ENCODE peak calls at places on chromosomes 1 and 21, in six cellular contexts. H is H1, S is neuronal stem cell, Y is IMR-90, I is mesenchymal stem cell, N is trophoblast cell. T is an unnamed sample. For H3K4me1, the result is how much of the 10 kb centered on the place peaks cover.

GRCh38 chr1:89910780-89911179 is 84.1 kb upstream of the ZNF326 start:
- DNase-seq in H (no peak), S (no peak), Y (peak), I (peak), N (peak), T (peak)

GRCh38 chr1:222539951-222540597 is 7.8 kb downstream of the HHIPL2 start:
- DNase-seq in H (no peak), S (no peak), Y (peak), I (no peak), N (no peak), T (no peak)

GRCh38 chr1:213829806-213830205 is 158.0 kb upstream of the PROX1 start:
- DNase-seq in H (no peak), S (no peak), Y (no peak), I (no peak), N (no peak), T (no peak)

GRCh38 chr21:38917045-38917774 is 111.5 kb downstream of the ETS2 start:
- DNase-seq in H (no peak), S (no peak), Y (no peak), I (no peak), N (no peak), T (no peak)

GRCh38 chr1:184614667-184615066 is 140.0 kb downstream of the EDEM3 start:
- DNase-seq in H (no peak), S (no peak), Y (no peak), I (no peak), N (no peak), T (no peak)

GRCh38 chr1:28359592-28360239 is 9.8 kb upstream of the PHACTR4 start:
- DNase-seq in H (peak), S (peak), Y (peak), I (peak), N (peak), T (peak)

GRCh38 chr21:37166733-37167132 is 93.7 kb downstream of the TTC3 start:
- DNase-seq in H (no peak), S (no peak), Y (no peak), I (no peak), N (peak), T (peak)

GRCh38 chr1:46137901-46138300 is 5.5 kb upstream of the PIK3R3 start:
- DNase-seq in H (no peak), S (no peak), Y (peak), I (peak), N (no peak), T (no peak)

GRCh38 chr1:9296850-9297249 is 4.2 kb downstream of the SPSB1 start:
- DNase-seq in H (no peak), S (no peak), Y (no peak), I (no peak), N (no peak), T (no peak)

GRCh38 chr1:45211061-45211460 is 4.7 kb upstream of the ZSWIM5 start:
- DNase-seq in H (no peak), S (no peak), Y (no peak), I (no peak), N (no peak), T (no peak)

GRCh38 chr1:182752077-182752826 is 37.3 kb upstream of the NPL start:
- DNase-seq in H (no peak), S (no peak), Y (peak), I (peak), N (peak), T (no peak)

GRCh38 chr1:47990286-47990685 is 6.9 kb downstream of the TRABD2B start:
- DNase-seq in H (no peak), S (no peak), Y (no peak), I (no peak), N (no peak), T (no peak)

GRCh38 chr1:168509875-168510594 is 33.8 kb downstream of the XCL2 start:
- DNase-seq in H (no peak), S (no peak), Y (no peak), I (no peak), N (no peak), T (no peak)

GRCh38 chr1:179141592-179142244 is 59.8 kb downstream of the TOR3A start:
- DNase-seq in H (no peak), S (peak), Y (peak), I (peak), N (peak), T (no peak)

GRCh38 chr1:17852383-17852782 is 97.2 kb downstream of the ACTL8 start:
- DNase-seq in H (no peak), S (no peak), Y (no peak), I (no peak), N (no peak), T (no peak)

GRCh38 chr1:2961081-2961480 is 60.2 kb upstream of the ACTRT2 start:
- DNase-seq in H (no peak), S (no peak), Y (no peak), I (no peak), N (no peak), T (no peak)

GRCh38 chr1:231983266-231984193 is 356.9 kb downstream of the DISC1 start:
- DNase-seq in H (no peak), S (no peak), Y (no peak), I (no peak), N (no peak), T (peak)

GRCh38 chr1:225318706-225319575 is 108.9 kb downstream of the LBR start:
- DNase-seq in H (no peak), S (peak), Y (peak), I (peak), N (peak), T (peak)

GRCh38 chr1:51342591-51343206 is 12.3 kb upstream of the TTC39A start:
- DNase-seq in H (no peak), S (no peak), Y (no peak), I (no peak), N (no peak), T (no peak)

GRCh38 chr1:111191496-111191895 is 8.9 kb downstream of the DENND2D start:
- DNase-seq in H (no peak), S (no peak), Y (peak), I (peak), N (peak), T (no peak)

GRCh38 chr1:111190931-111191451 is 9.5 kb downstream of the DENND2D start:
- DNase-seq in H (no peak), S (no peak), Y (peak), I (peak), N (peak), T (no peak)

GRCh38 chr1:111193712-111194480 is 6.5 kb downstream of the DENND2D start:
- DNase-seq in H (no peak), S (no peak), Y (peak), I (no peak), N (peak), T (no peak)

GRCh38 chr1:111192074-111192473 is 8.4 kb downstream of the DENND2D start:
- DNase-seq in H (no peak), S (no peak), Y (no peak), I (no peak), N (peak), T (no peak)

GRCh38 chr1:111192643-111193519 is 7.6 kb downstream of the DENND2D start:
- DNase-seq in H (no peak), S (no peak), Y (peak), I (peak), N (peak), T (no peak)
- H3K4me1 ChIP-seq in H (under half), S (under half), Y (under half), I (under half), N (under half), T (under half)

DNA sequence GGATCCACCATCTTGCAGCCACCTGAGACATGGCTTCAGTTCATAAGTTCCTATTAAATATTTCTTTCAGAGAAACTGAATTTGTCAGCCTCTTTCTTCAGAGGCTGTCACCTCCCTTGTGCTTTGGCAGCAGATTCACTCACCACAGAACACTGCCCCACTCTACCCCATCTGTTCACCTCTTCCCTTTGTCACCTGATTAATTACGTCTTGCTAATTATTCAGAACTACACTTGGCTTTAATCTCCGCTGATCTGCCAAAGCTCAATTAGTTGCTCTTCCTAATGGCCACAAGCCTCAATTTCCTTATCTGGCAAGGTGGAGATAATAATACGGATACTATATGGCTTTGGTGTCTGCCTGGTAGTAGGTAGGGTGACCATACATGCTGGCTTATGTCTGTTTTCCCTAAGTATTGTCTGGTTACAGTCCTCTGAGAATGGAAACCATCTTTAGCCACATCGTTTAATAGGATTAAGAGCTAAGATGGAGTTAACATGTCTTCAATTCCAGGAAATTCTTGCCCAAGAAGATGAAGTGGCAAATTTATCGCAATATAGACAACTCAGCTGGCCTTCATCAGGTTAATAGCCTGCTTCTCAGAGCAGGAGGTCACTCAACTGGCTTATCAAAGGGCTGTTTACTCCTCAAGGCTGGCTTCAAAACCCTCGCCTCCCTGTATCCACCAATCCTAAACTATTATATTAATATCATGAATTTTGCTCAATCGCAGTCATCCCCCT is 58.2 kb upstream of the ADAR start:
- DNase-seq in H (no peak), S (no peak), Y (no peak), I (no peak), N (no peak), T (no peak)
- H3K14ac ChIP-seq in H (no peak), S (no peak), Y (no peak), I (no peak), N (no peak), T (no peak)

GRCh38 chr1:29516063-29516820 is 279.9 kb downstream of the PTPRU start:
- DNase-seq in H (no peak), S (no peak), Y (no peak), I (no peak), N (no peak), T (peak)

GRCh38 chr1:29511436-29511835 is 275.1 kb downstream of the PTPRU start:
- DNase-seq in H (peak), S (no peak), Y (no peak), I (no peak), N (no peak), T (peak)

GRCh38 chr1:29514361-29515187 is 278.3 kb downstream of the PTPRU start:
- DNase-seq in H (no peak), S (no peak), Y (no peak), I (no peak), N (no peak), T (no peak)

GRCh38 chr1:29515188-29515955 is 279.1 kb downstream of the PTPRU start:
- DNase-seq in H (no peak), S (no peak), Y (no peak), I (no peak), N (no peak), T (peak)

GRCh38 chr1:29513357-29513756 is 277.0 kb downstream of the PTPRU start:
- DNase-seq in H (peak), S (no peak), Y (peak), I (peak), N (peak), T (peak)
- H3K4me1 ChIP-seq in H (under half), S (under half), Y (under half), I (under half), N (under half), T (under half)

DNA sequence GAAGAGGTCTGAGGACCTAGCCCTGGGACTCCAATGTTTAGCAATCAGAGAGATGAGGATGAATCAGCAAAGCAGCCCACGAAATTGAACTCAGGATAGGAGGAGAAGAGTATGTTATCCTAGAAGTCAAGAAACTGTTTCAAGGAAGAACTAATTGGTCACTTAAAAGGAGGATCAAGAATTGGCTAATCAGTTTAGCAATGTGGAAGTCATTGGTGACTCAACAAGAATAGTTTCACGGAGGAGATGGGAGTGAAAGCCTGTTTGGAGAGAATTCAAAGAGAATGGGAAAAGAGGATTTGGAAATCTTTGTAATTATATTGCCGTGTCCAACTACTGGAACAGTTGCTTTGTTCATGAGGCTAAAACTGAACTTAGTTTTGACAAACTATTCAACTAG is 7.4 kb downstream of the HMCN1 start:
- DNase-seq in H (no peak), S (no peak), Y (peak), I (no peak), N (no peak), T (no peak)
- H3K14ac ChIP-seq in H (no peak), S (no peak), Y (no peak), I (no peak), N (no peak), T (no peak)

DNA sequence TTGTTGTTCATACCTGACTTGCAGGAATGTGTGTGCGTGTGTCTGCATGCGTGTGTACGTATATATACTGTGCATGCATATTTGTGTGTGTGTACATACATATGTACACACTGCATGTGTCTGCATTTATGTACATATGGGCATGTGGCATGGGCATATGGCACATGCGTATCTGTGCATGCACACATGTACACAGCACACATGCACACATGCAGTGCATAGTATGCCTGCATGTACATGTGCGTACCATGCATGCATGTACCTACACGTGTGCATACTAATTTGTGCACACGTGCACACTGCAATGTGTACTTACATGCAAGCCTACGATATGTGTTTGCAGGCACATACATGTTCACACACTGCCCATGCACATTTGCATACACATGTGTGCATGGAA is 43.9 kb downstream of the GALNT2 start:
- DNase-seq in H (no peak), S (no peak), Y (no peak), I (no peak), N (no peak), T (no peak)
- H3K4me1 ChIP-seq in H (under half), S (under half), Y (under half), I (half or more), N (under half), T (under half)

DNA sequence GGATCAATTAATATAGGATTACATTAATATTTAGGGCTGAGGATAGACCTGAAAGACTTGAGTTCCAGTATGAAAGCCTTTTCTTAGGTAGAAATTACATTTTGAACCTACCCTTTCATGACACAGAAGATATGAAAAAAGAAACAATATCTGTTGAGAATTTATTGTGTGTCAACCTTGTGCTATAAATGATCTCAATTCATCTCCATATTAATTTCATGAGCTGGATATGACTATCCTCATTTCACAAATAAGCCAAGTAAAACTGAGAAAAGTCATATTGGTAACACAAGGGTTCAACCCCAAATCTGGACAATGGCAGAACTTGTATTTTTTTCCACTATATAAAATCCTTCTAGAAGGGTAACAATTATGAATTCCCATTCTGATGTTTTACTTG is 120.0 kb downstream of the TRIM33 start:
- DNase-seq in H (no peak), S (no peak), Y (no peak), I (no peak), N (no peak), T (no peak)
- H3K14ac ChIP-seq in H (no peak), S (no peak), Y (no peak), I (no peak), N (no peak), T (no peak)

T was measured in H9.